ENCODE peak calls at places on chromosome X, in six cellular contexts. C, X, F, N, I and K are unnamed samples.

GRCh38 chrX:11472381-11472780 is 179.2 kb downstream of the AMELX start:
- DNase-seq in C (no peak), X (no peak), F (no peak), N (no peak), I (no peak), K (no peak)

GRCh38 chrX:39827959-39828358 is 269.8 kb downstream of the BCOR start:
- DNase-seq in C (no peak), X (no peak), F (no peak), N (no peak), I (no peak), K (no peak)

GRCh38 chrX:3451566-3451965 is 105.1 kb upstream of the MXRA5 start:
- DNase-seq in C (no peak), X (no peak), F (no peak), N (no peak), I (no peak), K (no peak)

GRCh38 chrX:67779099-67779498 is 235.3 kb downstream of the AR start:
- DNase-seq in C (no peak), X (no peak), F (no peak), N (no peak), I (no peak), K (no peak)

GRCh38 chrX:9905721-9906120 is 61.4 kb upstream of the CLDN34 start:
- DNase-seq in C (no peak), X (no peak), F (no peak), N (no peak), I (no peak), K (no peak)

GRCh38 chrX:16903274-16904019 is 33.3 kb upstream of the RBBP7 start:
- DNase-seq in C (no peak), X (no peak), F (no peak), N (no peak), I (no peak), K (no peak)

GRCh38 chrX:48715876-48716502 is 19.5 kb downstream of the SUV39H1 start:
- DNase-seq in C (no peak), X (no peak), F (no peak), N (no peak), I (no peak), K (no peak)

GRCh38 chrX:105821471-105822081 is 763 bp upstream of the NRK start:
- DNase-seq in C (no peak), X (no peak), F (peak; percentile 8), N (peak; percentile 15), I (peak; percentile 4), K (peak; percentile 46)

GRCh38 chrX:40542208-40542607 is 38.6 kb upstream of the ATP6AP2 start:
- DNase-seq in C (no peak), X (no peak), F (no peak), N (no peak), I (no peak), K (no peak)

GRCh38 chrX:25519258-25519657 is 503.5 kb upstream of the ARX start:
- DNase-seq in C (no peak), X (no peak), F (no peak), N (peak; percentile 71), I (no peak), K (no peak)

GRCh38 chrX:132652871-132653270 is 164.0 kb upstream of the MBNL3 start:
- DNase-seq in C (no peak), X (no peak), F (no peak), N (no peak), I (no peak), K (no peak)

GRCh38 chrX:5122181-5122678 is 1106.4 kb downstream of the NLGN4X start:
- DNase-seq in C (no peak), X (no peak), F (no peak), N (no peak), I (no peak), K (no peak)

GRCh38 chrX:123464709-123465108 is 268.1 kb downstream of the THOC2 start:
- DNase-seq in C (no peak), X (no peak), F (no peak), N (no peak), I (no peak), K (no peak)

GRCh38 chrX:38961936-38962335 is 160.7 kb downstream of the MID1IP1 start:
- DNase-seq in C (no peak), X (no peak), F (no peak), N (no peak), I (no peak), K (no peak)

GRCh38 chrX:11040976-11041375 is 70.2 kb upstream of the HCCS start:
- DNase-seq in C (no peak), X (no peak), F (no peak), N (no peak), I (no peak), K (no peak)

GRCh38 chrX:72038016-72038415 is 93.7 kb downstream of the RTL5 start:
- DNase-seq in C (no peak), X (no peak), F (no peak), N (no peak), I (no peak), K (no peak)

GRCh38 chrX:110087485-110088356 is 84.8 kb downstream of the TMEM164 start:
- DNase-seq in C (no peak), X (no peak), F (no peak), N (peak; percentile 74), I (no peak), K (no peak)

GRCh38 chrX:113980953-113981352 is 602.9 kb upstream of the HTR2C start:
- DNase-seq in C (no peak), X (no peak), F (no peak), N (no peak), I (no peak), K (no peak)

DNA sequence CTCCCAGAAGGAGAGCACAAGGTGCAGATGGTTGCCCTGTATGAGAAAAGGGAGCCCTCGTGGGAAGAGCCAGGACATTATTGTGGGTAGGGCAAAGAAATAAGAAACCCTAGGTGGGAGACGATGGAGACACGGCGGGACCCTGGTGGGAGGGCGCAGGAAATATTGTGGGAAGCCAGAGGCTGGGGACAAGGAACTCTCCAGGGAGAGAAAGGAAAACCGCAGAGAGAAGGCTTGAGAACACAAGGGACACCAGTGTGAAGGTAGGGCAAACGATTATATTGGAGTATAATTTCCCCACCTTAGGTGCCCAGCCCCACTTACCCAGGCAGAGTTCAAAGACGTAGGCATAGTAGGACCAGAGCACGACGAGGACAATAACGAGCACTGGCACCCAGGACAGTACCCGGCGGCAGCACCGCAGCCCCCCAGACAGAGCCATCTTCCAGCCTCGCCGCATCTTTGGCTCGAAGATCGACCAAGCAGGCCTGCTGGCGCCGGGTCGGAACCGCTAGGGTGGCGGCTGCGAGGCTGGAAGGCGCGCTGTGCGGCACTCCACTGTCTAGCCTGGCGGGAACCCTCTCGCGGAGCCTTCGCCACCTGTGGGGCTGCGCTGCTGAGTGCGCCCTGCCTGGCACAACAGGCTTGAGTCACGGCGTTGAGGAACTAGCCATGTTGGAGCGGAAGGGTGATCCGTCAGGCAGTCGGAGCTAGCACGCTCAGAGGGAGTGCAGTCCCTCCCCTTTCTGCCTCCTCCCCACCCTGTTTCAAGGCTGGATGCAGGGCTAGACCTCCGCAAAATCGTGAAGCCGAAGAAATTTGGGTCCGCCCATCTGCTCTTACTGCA is at the start of gene ZDHHC15:
- DNase-seq in C (peak; percentile 64), X (peak; percentile 55), F (peak; percentile 17), N (peak; percentile 0), I (peak; percentile 21), K (no peak)
- TF ChIP-seq POLR2A in C (no peak), X (no peak), F (no peak), N (no peak), I (no peak), K (no peak)

GRCh38 chrX:155056877-155057792 is 13.8 kb downstream of the CMC4 start:
- DNase-seq in C (peak; percentile 73), X (peak; percentile 68), F (peak; percentile 73), N (peak; percentile 82), I (peak; percentile 39), K (peak; percentile 54)
- TF ChIP-seq POLR2AphosphoS5 in C (no peak), X (peak; percentile 26), F (no peak), N (no peak), I (no peak), K (no peak)

DNA sequence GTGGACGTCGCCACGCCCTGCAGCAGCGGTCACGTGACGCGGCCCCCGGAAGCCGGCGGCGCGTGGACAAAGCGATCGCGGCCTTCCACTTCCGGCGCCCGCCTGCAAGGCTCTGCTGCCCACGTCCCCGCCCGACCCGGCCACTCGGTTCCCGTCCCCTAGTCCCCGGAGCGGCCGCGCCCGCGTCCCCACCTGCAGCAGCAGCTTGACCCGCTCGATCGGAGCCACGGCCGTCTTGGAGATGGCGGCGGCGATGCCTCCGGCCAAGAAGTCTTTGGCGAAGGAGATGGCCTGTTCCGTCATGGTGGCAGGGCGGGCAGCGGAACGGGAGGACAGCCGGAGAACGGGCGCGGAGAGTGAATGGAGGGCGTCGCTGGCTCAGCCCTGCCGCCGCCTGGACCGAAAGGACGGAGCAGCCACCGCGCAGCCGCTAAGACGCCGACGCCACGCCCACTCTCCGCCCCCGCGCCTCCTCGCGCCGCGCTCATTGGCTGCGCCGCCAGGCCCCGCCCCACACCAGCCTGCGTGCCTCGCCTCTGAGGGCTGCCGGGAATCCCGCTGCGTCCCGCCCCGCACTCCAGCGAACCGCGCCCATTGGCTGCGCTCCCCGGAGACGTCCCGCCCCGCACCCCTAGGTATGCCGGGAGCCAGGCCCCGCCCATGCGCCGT is at the start of gene SLC25A6:
- DNase-seq in C (peak; percentile 99), X (peak; percentile 99), F (peak; percentile 99), N (peak; percentile 99), I (peak; percentile 99), K (peak; percentile 99)
- TF ChIP-seq POLR2A in C (peak; percentile 80), X (no peak), F (peak; percentile 94), N (peak; percentile 72), I (peak; percentile 55), K (peak; percentile 58)

GRCh38 chrX:150568320-150569154 is at the start of gene MTM1:
- DNase-seq in C (peak; percentile 95), X (peak; percentile 92), F (peak; percentile 95), N (peak; percentile 95), I (peak; percentile 91), K (peak; percentile 91)
- TF ChIP-seq POLR2AphosphoS5 in C (no peak), X (no peak), F (peak; percentile 76), N (peak; percentile 36), I (peak; percentile 71), K (no peak)